ENCODE peak calls at places on chromosomes 1 and 21, in six cellular contexts. I is adrenal gland, X is breast epithelium, O is right lobe of liver, C is epithelial cell of esophagus, Z is neuronal stem cell. M is an unnamed sample.

GRCh38 chr1:216306830-216307229 is 116.4 kb downstream of the USH2A start:
- DNase-seq in X (no peak), Z (no peak), C (no peak), I (no peak), O (no peak), M (no peak)

GRCh38 chr1:88595355-88595754 is 88.7 kb upstream of the PKN2 start:
- DNase-seq in O (no peak), C (peak), X (no peak), Z (no peak), I (no peak), M (no peak)

GRCh38 chr1:248013229-248013710 is at the start of gene OR2L5:
- DNase-seq in X (no peak), I (no peak), C (no peak), O (no peak), Z (no peak), M (no peak)

GRCh38 chr1:211921579-211922095 is 91.1 kb upstream of the LPGAT1 start:
- DNase-seq in O (peak), Z (no peak), C (no peak), I (no peak), X (no peak), M (no peak)

GRCh38 chr1:206681359-206681758 is 3.3 kb upstream of the MAPKAPK2 start:
- DNase-seq in O (no peak), I (no peak), C (no peak), Z (no peak), X (no peak), M (no peak)

GRCh38 chr1:237154173-237154572 is 112.2 kb downstream of the RYR2 start:
- DNase-seq in X (no peak), Z (no peak), I (no peak), C (peak), O (no peak), M (no peak)

GRCh38 chr1:201763439-201764140 is 65.4 kb upstream of the IPO9 start:
- DNase-seq in O (no peak), Z (no peak), X (no peak), C (no peak), I (no peak), M (no peak)

GRCh38 chr1:245058882-245059281 is 95.9 kb upstream of the KIF26B start:
- DNase-seq in X (no peak), C (no peak), Z (no peak), I (no peak), O (no peak), M (no peak)

GRCh38 chr1:226697151-226697575 is 41.9 kb downstream of the ITPKB start:
- DNase-seq in I (no peak), Z (no peak), X (no peak), O (no peak), C (peak), M (peak)

GRCh38 chr1:110976089-110976488 is 12.4 kb upstream of the LRIF1 start:
- DNase-seq in I (no peak), Z (no peak), X (no peak), O (no peak), C (no peak), M (no peak)

GRCh38 chr1:3811595-3811911 is 15.3 kb upstream of the LRRC47 start:
- DNase-seq in Z (no peak), O (no peak), I (no peak), C (no peak), X (no peak), M (no peak)

GRCh38 chr1:113135460-113135859 is 62.5 kb downstream of the LRIG2 start:
- DNase-seq in C (no peak), I (no peak), O (no peak), Z (no peak), X (no peak), M (no peak)

GRCh38 chr1:211497489-211498045 is 5.6 kb upstream of the RD3 start:
- DNase-seq in C (no peak), X (no peak), I (no peak), O (no peak), Z (no peak), M (no peak)

GRCh38 chr1:225816643-225817538 is 7.0 kb downstream of the EPHX1 start:
- DNase-seq in Z (no peak), C (no peak), O (peak), I (no peak), X (no peak), M (no peak)

GRCh38 chr1:62530516-62531154 is 66.7 kb upstream of the ANGPTL3 start:
- DNase-seq in I (peak), O (peak), C (peak), Z (peak), X (no peak), M (no peak)

GRCh38 chr1:156247460-156248322 is at the start of gene PAQR6:
- DNase-seq in X (peak), Z (peak), C (no peak), I (no peak), O (no peak), M (no peak)

GRCh38 chr1:41387667-41388091 is 26.4 kb downstream of the FOXO6 start:
- DNase-seq in C (peak), X (peak), I (peak), Z (peak), O (no peak), M (peak)

GRCh38 chr1:11109361-11109760 is 9.7 kb upstream of the EXOSC10 start:
- DNase-seq in Z (no peak), X (no peak), O (no peak), C (no peak), I (no peak), M (no peak)

GRCh38 chr21:26840912-26841311 is 4.3 kb downstream of the ADAMTS1 start:
- DNase-seq in I (no peak), Z (no peak), X (peak), C (peak), O (no peak), M (no peak)

GRCh38 chr21:44657635-44658183 is at the start of gene KRTAP12-3:
- DNase-seq in I (no peak), C (no peak), X (no peak), O (no peak), Z (no peak), M (no peak)

GRCh38 chr1:149849246-149849946 is 50.0 kb upstream of the BOLA1 start:
- DNase-seq in Z (no peak), X (no peak), O (no peak), C (no peak), I (peak), M (no peak)

GRCh38 chr1:31521761-31522555 is 54.4 kb upstream of the TINAGL1 start:
- DNase-seq in O (no peak), I (no peak), Z (no peak), C (peak), X (no peak), M (no peak)

GRCh38 chr1:29396438-29397255 is 160.3 kb downstream of the PTPRU start:
- DNase-seq in C (peak), I (no peak), O (no peak), X (no peak), Z (no peak), M (no peak)

GRCh38 chr21:33011462-33011861 is 14.3 kb upstream of the OLIG2 start:
- DNase-seq in X (no peak), I (no peak), O (no peak), Z (no peak), C (peak), M (no peak)

GRCh38 chr1:61322769-61323168 is 240.4 kb downstream of the NFIA start:
- DNase-seq in X (no peak), Z (no peak), O (no peak), I (no peak), C (peak), M (peak)

DNA sequence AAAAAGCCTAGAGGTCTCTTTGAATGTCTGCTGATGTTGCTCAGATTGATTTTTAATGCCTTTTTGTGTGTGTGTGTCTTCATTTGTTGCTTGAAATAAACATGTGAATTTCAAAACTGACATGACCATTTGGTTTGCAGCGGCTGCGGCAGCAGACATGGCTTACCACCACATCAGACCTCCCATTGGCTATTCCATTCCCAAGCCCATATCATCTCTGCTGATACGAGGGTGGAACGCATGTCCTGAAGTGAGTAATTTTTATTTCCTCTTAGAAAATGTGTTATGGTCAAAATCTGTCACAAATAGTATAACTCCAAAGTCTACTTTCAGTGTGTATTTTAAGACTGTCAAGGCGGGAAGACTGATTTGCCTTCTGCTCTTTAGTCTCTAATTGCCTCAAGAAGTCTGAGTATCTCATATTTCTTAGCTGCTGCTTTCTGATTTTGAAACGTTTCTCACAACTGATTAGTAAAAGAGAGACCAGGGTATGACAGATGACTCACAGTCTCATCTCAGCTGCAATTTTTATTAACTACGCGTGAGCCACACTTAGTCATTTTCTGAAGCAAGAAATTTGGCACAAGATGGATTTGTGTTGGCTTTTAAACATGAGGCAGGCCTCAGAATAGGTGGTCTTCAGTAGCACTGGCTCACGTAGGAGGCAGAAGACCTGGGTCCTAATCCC is 49.0 kb downstream of the LRRC53 start:
- DNase-seq in I (no peak), X (no peak), C (peak), O (no peak), Z (no peak), M (no peak)
- H3K4me3 ChIP-seq in I (no peak), X (no peak), C (no peak), O (no peak), Z (no peak), M (no peak)

GRCh38 chr1:65791860-65792670 is 630 bp upstream of the PDE4B start:
- DNase-seq in O (peak), I (no peak), Z (peak), X (no peak), C (no peak), M (no peak)

GRCh38 chr1:65795311-65795710 is 2.6 kb downstream of the PDE4B start:
- DNase-seq in O (no peak), X (no peak), C (no peak), Z (no peak), I (no peak), M (no peak)

GRCh38 chr1:65791396-65791795 is 1.3 kb upstream of the PDE4B start:
- DNase-seq in X (no peak), O (no peak), Z (no peak), C (peak), I (no peak), M (no peak)

GRCh38 chr1:65793359-65793732 is 651 bp downstream of the PDE4B start:
- DNase-seq in O (peak), I (no peak), Z (no peak), C (no peak), X (no peak), M (no peak)

GRCh38 chr1:65792671-65793358 is at the start of gene PDE4B:
- DNase-seq in C (no peak), Z (peak), I (no peak), X (no peak), O (peak), M (no peak)
- H3K4me3 ChIP-seq in C (no peak), Z (peak), I (peak), X (peak), O (peak), M (no peak)

GRCh38 chr1:103106426-103107321 is 1.6 kb downstream of the COL11A1 start:
- DNase-seq in O (peak), Z (peak), I (peak), C (peak), X (no peak), M (peak)
- H3K4me3 ChIP-seq in O (no peak), Z (peak), I (peak), C (peak), X (peak), M (no peak)

GRCh38 chr1:9193226-9193625 is 41.3 kb upstream of the H6PD start:
- DNase-seq in I (no peak), X (no peak), C (no peak), Z (no peak), O (no peak), M (no peak)

GRCh38 chr1:9194024-9194423 is 40.5 kb upstream of the H6PD start:
- DNase-seq in O (no peak), C (peak), Z (no peak), I (no peak), X (no peak), M (no peak)

GRCh38 chr1:9196129-9197040 is 38.2 kb upstream of the H6PD start:
- DNase-seq in Z (no peak), C (peak), X (peak), O (peak), I (peak), M (peak)

GRCh38 chr1:9197186-9198099 is 37.1 kb upstream of the H6PD start:
- DNase-seq in C (no peak), O (no peak), I (no peak), Z (no peak), X (no peak), M (no peak)

DNA sequence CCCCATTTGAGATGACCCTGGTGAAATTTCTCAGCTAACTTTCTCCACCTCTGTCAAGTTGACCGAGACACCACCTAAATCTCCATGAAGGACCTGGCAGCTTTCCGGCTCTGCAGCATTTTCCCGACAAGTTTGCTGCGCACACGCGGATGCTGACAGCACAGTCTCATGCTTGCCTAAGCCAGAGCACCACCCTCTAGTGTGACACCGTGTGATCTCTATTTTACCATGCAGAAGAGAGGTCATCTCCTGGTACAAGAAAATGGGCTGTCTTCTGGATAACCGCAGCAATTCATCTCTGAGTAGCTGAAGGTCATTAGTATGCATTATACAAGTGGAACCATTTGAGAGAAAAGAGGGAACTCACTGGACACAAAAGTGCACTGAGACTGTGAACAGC is 38.9 kb upstream of the H6PD start:
- DNase-seq in Z (no peak), I (no peak), O (no peak), X (no peak), C (no peak), M (no peak)
- H3K4me3 ChIP-seq in Z (no peak), I (no peak), O (no peak), X (no peak), C (no peak), M (no peak)

GRCh38 chr1:107963009-107963408 is 2.0 kb downstream of the VAV3 start:
- DNase-seq in X (no peak), O (no peak), I (no peak), Z (no peak), C (no peak), M (no peak)
- H3K4me3 ChIP-seq in X (no peak), O (no peak), I (no peak), Z (no peak), C (no peak), M (no peak)

GRCh38 chr1:192011525-192011924 is 146.7 kb upstream of the RGS18 start:
- DNase-seq in Z (no peak), I (no peak), O (no peak), X (no peak), C (no peak), M (no peak)
- H3K4me3 ChIP-seq in Z (no peak), I (no peak), O (no peak), X (no peak), C (no peak), M (no peak)

M was measured in PC-9.